ENCODE peak calls at places on chromosomes 11 and 22, in eight cellular contexts. One of them, this sample, is unnamed.

GRCh38 chr22:20319041-20319744 is 667 bp downstream of the DGCR6L start:
- DNase-seq in retinal pigment epithelial cell: no peak
- DNase-seq in NCI-H446 treated with DMSO at 0.1 percent for 48 hours: no peak
- DNase-seq in Right ventricle myocardium inferior: peak; percentile 71
- DNase-seq in neural crest cell: peak; percentile 18
- DNase-seq in activated T-cell treated with anti-CD3 and anti-CD28 coated beads for 1 hour: no peak
- DNase-seq in activated naive CD8-positive, alpha-beta T cell treated with anti-CD3 and anti-CD28 coated beads, Interleukin-2, amount 50 U/mL, for 24 hours: no peak
- DNase-seq in central memory CD4-positive, alpha-beta T cell: no peak
- DNase-seq in this sample: peak; percentile 51

GRCh38 chr11:18706330-18707243 is 8.0 kb downstream of the TMEM86A start:
- DNase-seq in NCI-H446 treated with DMSO at 0.1 percent for 48 hours: peak; percentile 12
- DNase-seq in activated T-cell treated with anti-CD3 and anti-CD28 coated beads for 1 hour: peak; percentile 38
- DNase-seq in activated naive CD8-positive, alpha-beta T cell treated with anti-CD3 and anti-CD28 coated beads, Interleukin-2, amount 50 U/mL, for 24 hours: peak; percentile 48
- DNase-seq in retinal pigment epithelial cell: no peak
- DNase-seq in central memory CD4-positive, alpha-beta T cell: peak; percentile 55
- DNase-seq in neural crest cell: no peak
- DNase-seq in Right ventricle myocardium inferior: peak; percentile 74
- DNase-seq in this sample: no peak

GRCh38 chr11:129315781-129316579 is 59.7 kb upstream of the BARX2 start:
- DNase-seq in Right ventricle myocardium inferior: no peak
- DNase-seq in central memory CD4-positive, alpha-beta T cell: no peak
- DNase-seq in activated T-cell treated with anti-CD3 and anti-CD28 coated beads for 1 hour: no peak
- DNase-seq in activated naive CD8-positive, alpha-beta T cell treated with anti-CD3 and anti-CD28 coated beads, Interleukin-2, amount 50 U/mL, for 24 hours: no peak
- DNase-seq in neural crest cell: no peak
- DNase-seq in NCI-H446 treated with DMSO at 0.1 percent for 48 hours: no peak
- DNase-seq in retinal pigment epithelial cell: no peak
- DNase-seq in this sample: no peak

GRCh38 chr11:94946812-94947211 is 26.5 kb downstream of the CWC15 start:
- DNase-seq in Right ventricle myocardium inferior: no peak
- DNase-seq in central memory CD4-positive, alpha-beta T cell: no peak
- DNase-seq in NCI-H446 treated with DMSO at 0.1 percent for 48 hours: no peak
- DNase-seq in neural crest cell: no peak
- DNase-seq in activated naive CD8-positive, alpha-beta T cell treated with anti-CD3 and anti-CD28 coated beads, Interleukin-2, amount 50 U/mL, for 24 hours: no peak
- DNase-seq in activated T-cell treated with anti-CD3 and anti-CD28 coated beads for 1 hour: no peak
- DNase-seq in retinal pigment epithelial cell: no peak
- DNase-seq in this sample: no peak

GRCh38 chr11:66081505-66081904 is 11.4 kb downstream of the PACS1 start:
- DNase-seq in Right ventricle myocardium inferior: peak; percentile 73
- DNase-seq in activated naive CD8-positive, alpha-beta T cell treated with anti-CD3 and anti-CD28 coated beads, Interleukin-2, amount 50 U/mL, for 24 hours: peak; percentile 63
- DNase-seq in activated T-cell treated with anti-CD3 and anti-CD28 coated beads for 1 hour: peak; percentile 59
- DNase-seq in neural crest cell: no peak
- DNase-seq in retinal pigment epithelial cell: no peak
- DNase-seq in NCI-H446 treated with DMSO at 0.1 percent for 48 hours: no peak
- DNase-seq in central memory CD4-positive, alpha-beta T cell: peak; percentile 84
- DNase-seq in this sample: no peak

GRCh38 chr11:3826721-3827120 is 14.0 kb downstream of the RHOG start:
- DNase-seq in activated naive CD8-positive, alpha-beta T cell treated with anti-CD3 and anti-CD28 coated beads, Interleukin-2, amount 50 U/mL, for 24 hours: no peak
- DNase-seq in Right ventricle myocardium inferior: no peak
- DNase-seq in neural crest cell: no peak
- DNase-seq in NCI-H446 treated with DMSO at 0.1 percent for 48 hours: no peak
- DNase-seq in activated T-cell treated with anti-CD3 and anti-CD28 coated beads for 1 hour: no peak
- DNase-seq in central memory CD4-positive, alpha-beta T cell: no peak
- DNase-seq in retinal pigment epithelial cell: no peak
- DNase-seq in this sample: no peak

GRCh38 chr11:21264125-21264524 is 594.7 kb downstream of the NELL1 start:
- DNase-seq in activated T-cell treated with anti-CD3 and anti-CD28 coated beads for 1 hour: no peak
- DNase-seq in retinal pigment epithelial cell: no peak
- DNase-seq in Right ventricle myocardium inferior: no peak
- DNase-seq in central memory CD4-positive, alpha-beta T cell: no peak
- DNase-seq in activated naive CD8-positive, alpha-beta T cell treated with anti-CD3 and anti-CD28 coated beads, Interleukin-2, amount 50 U/mL, for 24 hours: no peak
- DNase-seq in neural crest cell: no peak
- DNase-seq in NCI-H446 treated with DMSO at 0.1 percent for 48 hours: no peak
- DNase-seq in this sample: no peak

GRCh38 chr11:35247428-35247827 is 108.5 kb downstream of the CD44 start:
- DNase-seq in activated naive CD8-positive, alpha-beta T cell treated with anti-CD3 and anti-CD28 coated beads, Interleukin-2, amount 50 U/mL, for 24 hours: peak; percentile 33
- DNase-seq in Right ventricle myocardium inferior: no peak
- DNase-seq in neural crest cell: no peak
- DNase-seq in activated T-cell treated with anti-CD3 and anti-CD28 coated beads for 1 hour: peak; percentile 38
- DNase-seq in central memory CD4-positive, alpha-beta T cell: peak; percentile 91
- DNase-seq in NCI-H446 treated with DMSO at 0.1 percent for 48 hours: no peak
- DNase-seq in retinal pigment epithelial cell: no peak
- DNase-seq in this sample: no peak

GRCh38 chr11:103970850-103971249 is 65.6 kb upstream of the DDI1 start:
- DNase-seq in neural crest cell: no peak
- DNase-seq in NCI-H446 treated with DMSO at 0.1 percent for 48 hours: no peak
- DNase-seq in Right ventricle myocardium inferior: no peak
- DNase-seq in activated T-cell treated with anti-CD3 and anti-CD28 coated beads for 1 hour: no peak
- DNase-seq in activated naive CD8-positive, alpha-beta T cell treated with anti-CD3 and anti-CD28 coated beads, Interleukin-2, amount 50 U/mL, for 24 hours: no peak
- DNase-seq in retinal pigment epithelial cell: no peak
- DNase-seq in central memory CD4-positive, alpha-beta T cell: no peak
- DNase-seq in this sample: no peak

GRCh38 chr11:12276356-12276755 is 101.0 kb upstream of the PARVA start:
- DNase-seq in NCI-H446 treated with DMSO at 0.1 percent for 48 hours: no peak
- DNase-seq in neural crest cell: no peak
- DNase-seq in central memory CD4-positive, alpha-beta T cell: no peak
- DNase-seq in Right ventricle myocardium inferior: no peak
- DNase-seq in activated T-cell treated with anti-CD3 and anti-CD28 coated beads for 1 hour: no peak
- DNase-seq in retinal pigment epithelial cell: no peak
- DNase-seq in activated naive CD8-positive, alpha-beta T cell treated with anti-CD3 and anti-CD28 coated beads, Interleukin-2, amount 50 U/mL, for 24 hours: no peak
- DNase-seq in this sample: no peak

GRCh38 chr11:57471496-57471895 is 11.2 kb downstream of the RTN4RL2 start:
- DNase-seq in NCI-H446 treated with DMSO at 0.1 percent for 48 hours: no peak
- DNase-seq in Right ventricle myocardium inferior: no peak
- DNase-seq in central memory CD4-positive, alpha-beta T cell: no peak
- DNase-seq in retinal pigment epithelial cell: no peak
- DNase-seq in activated T-cell treated with anti-CD3 and anti-CD28 coated beads for 1 hour: no peak
- DNase-seq in activated naive CD8-positive, alpha-beta T cell treated with anti-CD3 and anti-CD28 coated beads, Interleukin-2, amount 50 U/mL, for 24 hours: no peak
- DNase-seq in neural crest cell: no peak
- DNase-seq in this sample: no peak

GRCh38 chr22:27193636-27194035 is 536.2 kb downstream of the MIAT start:
- DNase-seq in NCI-H446 treated with DMSO at 0.1 percent for 48 hours: no peak
- DNase-seq in central memory CD4-positive, alpha-beta T cell: no peak
- DNase-seq in activated naive CD8-positive, alpha-beta T cell treated with anti-CD3 and anti-CD28 coated beads, Interleukin-2, amount 50 U/mL, for 24 hours: no peak
- DNase-seq in retinal pigment epithelial cell: no peak
- DNase-seq in neural crest cell: no peak
- DNase-seq in Right ventricle myocardium inferior: no peak
- DNase-seq in activated T-cell treated with anti-CD3 and anti-CD28 coated beads for 1 hour: no peak
- DNase-seq in this sample: no peak

GRCh38 chr22:36325163-36326031 is 62.4 kb downstream of the MYH9 start:
- DNase-seq in retinal pigment epithelial cell: peak; percentile 96
- DNase-seq in activated naive CD8-positive, alpha-beta T cell treated with anti-CD3 and anti-CD28 coated beads, Interleukin-2, amount 50 U/mL, for 24 hours: no peak
- DNase-seq in neural crest cell: no peak
- DNase-seq in activated T-cell treated with anti-CD3 and anti-CD28 coated beads for 1 hour: no peak
- DNase-seq in NCI-H446 treated with DMSO at 0.1 percent for 48 hours: no peak
- DNase-seq in Right ventricle myocardium inferior: no peak
- DNase-seq in central memory CD4-positive, alpha-beta T cell: no peak
- DNase-seq in this sample: no peak

GRCh38 chr11:134371436-134372185 is 39.8 kb downstream of the GLB1L2 start:
- DNase-seq in retinal pigment epithelial cell: no peak
- DNase-seq in central memory CD4-positive, alpha-beta T cell: no peak
- DNase-seq in neural crest cell: no peak
- DNase-seq in Right ventricle myocardium inferior: no peak
- DNase-seq in activated naive CD8-positive, alpha-beta T cell treated with anti-CD3 and anti-CD28 coated beads, Interleukin-2, amount 50 U/mL, for 24 hours: no peak
- DNase-seq in NCI-H446 treated with DMSO at 0.1 percent for 48 hours: no peak
- DNase-seq in activated T-cell treated with anti-CD3 and anti-CD28 coated beads for 1 hour: no peak
- DNase-seq in this sample: no peak

GRCh38 chr22:44431256-44431655 is 66.8 kb downstream of the RTL6 start:
- DNase-seq in activated T-cell treated with anti-CD3 and anti-CD28 coated beads for 1 hour: no peak
- DNase-seq in central memory CD4-positive, alpha-beta T cell: no peak
- DNase-seq in NCI-H446 treated with DMSO at 0.1 percent for 48 hours: no peak
- DNase-seq in neural crest cell: no peak
- DNase-seq in activated naive CD8-positive, alpha-beta T cell treated with anti-CD3 and anti-CD28 coated beads, Interleukin-2, amount 50 U/mL, for 24 hours: no peak
- DNase-seq in Right ventricle myocardium inferior: peak; percentile 15
- DNase-seq in retinal pigment epithelial cell: no peak
- DNase-seq in this sample: no peak

GRCh38 chr11:87266751-87267150 is 229.0 kb downstream of the TMEM135 start:
- DNase-seq in retinal pigment epithelial cell: peak; percentile 47
- DNase-seq in Right ventricle myocardium inferior: no peak
- DNase-seq in neural crest cell: no peak
- DNase-seq in activated T-cell treated with anti-CD3 and anti-CD28 coated beads for 1 hour: no peak
- DNase-seq in central memory CD4-positive, alpha-beta T cell: no peak
- DNase-seq in NCI-H446 treated with DMSO at 0.1 percent for 48 hours: no peak
- DNase-seq in activated naive CD8-positive, alpha-beta T cell treated with anti-CD3 and anti-CD28 coated beads, Interleukin-2, amount 50 U/mL, for 24 hours: no peak
- DNase-seq in this sample: no peak

GRCh38 chr11:36088234-36088975 is 144.5 kb downstream of the LDLRAD3 start:
- DNase-seq in NCI-H446 treated with DMSO at 0.1 percent for 48 hours: no peak
- DNase-seq in activated naive CD8-positive, alpha-beta T cell treated with anti-CD3 and anti-CD28 coated beads, Interleukin-2, amount 50 U/mL, for 24 hours: no peak
- DNase-seq in central memory CD4-positive, alpha-beta T cell: no peak
- DNase-seq in neural crest cell: no peak
- DNase-seq in Right ventricle myocardium inferior: no peak
- DNase-seq in activated T-cell treated with anti-CD3 and anti-CD28 coated beads for 1 hour: no peak
- DNase-seq in retinal pigment epithelial cell: no peak
- DNase-seq in this sample: no peak

GRCh38 chr22:23800297-23801237 is 13.8 kb downstream of the SMARCB1 start:
- DNase-seq in NCI-H446 treated with DMSO at 0.1 percent for 48 hours: no peak
- DNase-seq in retinal pigment epithelial cell: no peak
- DNase-seq in neural crest cell: no peak
- DNase-seq in activated T-cell treated with anti-CD3 and anti-CD28 coated beads for 1 hour: no peak
- DNase-seq in central memory CD4-positive, alpha-beta T cell: no peak
- DNase-seq in Right ventricle myocardium inferior: no peak
- DNase-seq in activated naive CD8-positive, alpha-beta T cell treated with anti-CD3 and anti-CD28 coated beads, Interleukin-2, amount 50 U/mL, for 24 hours: peak; percentile 12
- DNase-seq in this sample: no peak

GRCh38 chr11:118677977-118678376 is 1.5 kb downstream of the TREH start:
- DNase-seq in central memory CD4-positive, alpha-beta T cell: no peak
- DNase-seq in neural crest cell: no peak
- DNase-seq in NCI-H446 treated with DMSO at 0.1 percent for 48 hours: no peak
- DNase-seq in activated naive CD8-positive, alpha-beta T cell treated with anti-CD3 and anti-CD28 coated beads, Interleukin-2, amount 50 U/mL, for 24 hours: no peak
- DNase-seq in retinal pigment epithelial cell: no peak
- DNase-seq in activated T-cell treated with anti-CD3 and anti-CD28 coated beads for 1 hour: no peak
- DNase-seq in Right ventricle myocardium inferior: no peak
- DNase-seq in this sample: no peak

GRCh38 chr11:57426754-57427691 is at the start of gene SLC43A3:
- DNase-seq in activated T-cell treated with anti-CD3 and anti-CD28 coated beads for 1 hour: peak; percentile 50
- DNase-seq in activated naive CD8-positive, alpha-beta T cell treated with anti-CD3 and anti-CD28 coated beads, Interleukin-2, amount 50 U/mL, for 24 hours: peak; percentile 87
- DNase-seq in retinal pigment epithelial cell: peak; percentile 59
- DNase-seq in central memory CD4-positive, alpha-beta T cell: peak; percentile 25
- DNase-seq in Right ventricle myocardium inferior: peak; percentile 88
- DNase-seq in NCI-H446 treated with DMSO at 0.1 percent for 48 hours: peak; percentile 48
- DNase-seq in neural crest cell: peak; percentile 57
- DNase-seq in this sample: peak; percentile 55

GRCh38 chr11:70727899-70728620 is 329.7 kb downstream of the CTTN start:
- DNase-seq in activated naive CD8-positive, alpha-beta T cell treated with anti-CD3 and anti-CD28 coated beads, Interleukin-2, amount 50 U/mL, for 24 hours: no peak
- DNase-seq in retinal pigment epithelial cell: no peak
- DNase-seq in activated T-cell treated with anti-CD3 and anti-CD28 coated beads for 1 hour: no peak
- DNase-seq in Right ventricle myocardium inferior: peak; percentile 37
- DNase-seq in neural crest cell: no peak
- DNase-seq in NCI-H446 treated with DMSO at 0.1 percent for 48 hours: no peak
- DNase-seq in central memory CD4-positive, alpha-beta T cell: no peak
- DNase-seq in this sample: no peak

GRCh38 chr11:46238078-46238966 is 39.1 kb upstream of the CREB3L1 start:
- DNase-seq in central memory CD4-positive, alpha-beta T cell: peak; percentile 55
- DNase-seq in Right ventricle myocardium inferior: peak; percentile 88
- DNase-seq in NCI-H446 treated with DMSO at 0.1 percent for 48 hours: no peak
- DNase-seq in retinal pigment epithelial cell: no peak
- DNase-seq in activated T-cell treated with anti-CD3 and anti-CD28 coated beads for 1 hour: peak; percentile 36
- DNase-seq in neural crest cell: peak; percentile 46
- DNase-seq in activated naive CD8-positive, alpha-beta T cell treated with anti-CD3 and anti-CD28 coated beads, Interleukin-2, amount 50 U/mL, for 24 hours: peak; percentile 76
- DNase-seq in this sample: peak; percentile 79

GRCh38 chr22:45750626-45751025 is 79.0 kb downstream of the ATXN10 start:
- DNase-seq in Right ventricle myocardium inferior: no peak
- DNase-seq in NCI-H446 treated with DMSO at 0.1 percent for 48 hours: no peak
- DNase-seq in activated T-cell treated with anti-CD3 and anti-CD28 coated beads for 1 hour: no peak
- DNase-seq in central memory CD4-positive, alpha-beta T cell: no peak
- DNase-seq in neural crest cell: no peak
- DNase-seq in retinal pigment epithelial cell: peak; percentile 46
- DNase-seq in activated naive CD8-positive, alpha-beta T cell treated with anti-CD3 and anti-CD28 coated beads, Interleukin-2, amount 50 U/mL, for 24 hours: no peak
- DNase-seq in this sample: no peak